ENCODE peak calls at places on chromosomes 16 and 17, in six cellular contexts. One of them, this sample, is unnamed.
A peak's percentile ranks its signal among the peaks of the same experiment; 100 is the strongest.

GRCh38 chr17:76529643-76530488 is 7.6 kb downstream of the CYGB start:
- DNase-seq in colonic mucosa: peak; percentile 68
- DNase-seq in endodermal cell: peak; percentile 79
- DNase-seq in astrocyte: peak; percentile 30
- DNase-seq in A673: peak; percentile 44
- DNase-seq in naive thymus-derived CD4-positive, alpha-beta T cell: no peak
- DNase-seq in this sample: peak; percentile 69

GRCh38 chr16:7227193-7227825 is 105.3 kb upstream of the RBFOX1 start:
- DNase-seq in colonic mucosa: no peak
- DNase-seq in naive thymus-derived CD4-positive, alpha-beta T cell: no peak
- DNase-seq in endodermal cell: peak; percentile 78
- DNase-seq in astrocyte: no peak
- DNase-seq in A673: no peak
- DNase-seq in this sample: no peak

GRCh38 chr16:83215417-83216001 is 588.7 kb downstream of the CDH13 start:
- DNase-seq in colonic mucosa: peak; percentile 62
- DNase-seq in astrocyte: no peak
- DNase-seq in A673: peak; percentile 49
- DNase-seq in naive thymus-derived CD4-positive, alpha-beta T cell: peak; percentile 49
- DNase-seq in endodermal cell: peak; percentile 97
- DNase-seq in this sample: peak; percentile 31

GRCh38 chr17:19268611-19269010 is 31.4 kb downstream of the EPN2 start:
- DNase-seq in naive thymus-derived CD4-positive, alpha-beta T cell: no peak
- DNase-seq in endodermal cell: no peak
- DNase-seq in colonic mucosa: no peak
- DNase-seq in astrocyte: no peak
- DNase-seq in A673: no peak
- DNase-seq in this sample: no peak

GRCh38 chr16:59859606-59860402 is 1125.7 kb upstream of the GOT2 start:
- DNase-seq in colonic mucosa: no peak
- DNase-seq in astrocyte: peak; percentile 73
- DNase-seq in A673: no peak
- DNase-seq in naive thymus-derived CD4-positive, alpha-beta T cell: no peak
- DNase-seq in endodermal cell: no peak
- DNase-seq in this sample: no peak

GRCh38 chr16:30896203-30896889 is at the start of gene CTF1:
- DNase-seq in colonic mucosa: peak; percentile 61
- DNase-seq in endodermal cell: peak; percentile 93
- DNase-seq in A673: peak; percentile 71
- DNase-seq in naive thymus-derived CD4-positive, alpha-beta T cell: no peak
- DNase-seq in astrocyte: peak; percentile 79
- DNase-seq in this sample: peak; percentile 76

GRCh38 chr17:65659512-65659911 is 98.1 kb upstream of the AXIN2 start:
- DNase-seq in naive thymus-derived CD4-positive, alpha-beta T cell: no peak
- DNase-seq in A673: no peak
- DNase-seq in astrocyte: no peak
- DNase-seq in colonic mucosa: no peak
- DNase-seq in endodermal cell: no peak
- DNase-seq in this sample: no peak

GRCh38 chr17:57574040-57574513 is 171.0 kb downstream of the CCDC182 start:
- DNase-seq in naive thymus-derived CD4-positive, alpha-beta T cell: no peak
- DNase-seq in colonic mucosa: peak; percentile 31
- DNase-seq in astrocyte: peak; percentile 51
- DNase-seq in endodermal cell: no peak
- DNase-seq in A673: no peak
- DNase-seq in this sample: peak; percentile 62

GRCh38 chr16:65392831-65393565 is 271.1 kb upstream of the CDH11 start:
- DNase-seq in astrocyte: peak; percentile 69
- DNase-seq in naive thymus-derived CD4-positive, alpha-beta T cell: no peak
- DNase-seq in A673: no peak
- DNase-seq in endodermal cell: no peak
- DNase-seq in colonic mucosa: no peak
- DNase-seq in this sample: no peak

GRCh38 chr17:5544115-5544514 is 40.2 kb downstream of the NLRP1 start:
- DNase-seq in naive thymus-derived CD4-positive, alpha-beta T cell: peak; percentile 7
- DNase-seq in endodermal cell: no peak
- DNase-seq in colonic mucosa: no peak
- DNase-seq in A673: no peak
- DNase-seq in astrocyte: no peak
- DNase-seq in this sample: no peak

GRCh38 chr16:35795361-35796029 is 2336.1 kb downstream of the TP53TG3F start:
- DNase-seq in A673: no peak
- DNase-seq in colonic mucosa: no peak
- DNase-seq in astrocyte: no peak
- DNase-seq in naive thymus-derived CD4-positive, alpha-beta T cell: no peak
- DNase-seq in endodermal cell: no peak
- DNase-seq in this sample: no peak

GRCh38 chr16:2968738-2969544 is at the start of gene PAQR4:
- DNase-seq in astrocyte: peak; percentile 59
- DNase-seq in colonic mucosa: peak; percentile 89
- DNase-seq in endodermal cell: peak; percentile 95
- DNase-seq in naive thymus-derived CD4-positive, alpha-beta T cell: peak; percentile 91
- DNase-seq in A673: peak; percentile 93
- DNase-seq in this sample: peak; percentile 92

GRCh38 chr17:29726721-29727252 is 104.1 kb upstream of the CORO6 start:
- DNase-seq in endodermal cell: no peak
- DNase-seq in A673: peak; percentile 98
- DNase-seq in colonic mucosa: no peak
- DNase-seq in astrocyte: no peak
- DNase-seq in naive thymus-derived CD4-positive, alpha-beta T cell: no peak
- DNase-seq in this sample: no peak

GRCh38 chr17:43578699-43579569 is 32.8 kb upstream of the ETV4 start:
- DNase-seq in naive thymus-derived CD4-positive, alpha-beta T cell: peak; percentile 47
- DNase-seq in colonic mucosa: no peak
- DNase-seq in astrocyte: peak; percentile 62
- DNase-seq in A673: no peak
- DNase-seq in endodermal cell: peak; percentile 78
- DNase-seq in this sample: peak; percentile 9

GRCh38 chr16:56637814-56638750 is at the start of gene MT1A:
- DNase-seq in A673: no peak
- DNase-seq in endodermal cell: peak; percentile 88
- DNase-seq in naive thymus-derived CD4-positive, alpha-beta T cell: peak; percentile 42
- DNase-seq in astrocyte: peak; percentile 26
- DNase-seq in colonic mucosa: peak; percentile 90
- DNase-seq in this sample: peak; percentile 80

GRCh38 chr17:59496178-59496577 is 69.2 kb upstream of the DHX40 start:
- DNase-seq in astrocyte: no peak
- DNase-seq in endodermal cell: no peak
- DNase-seq in colonic mucosa: no peak
- DNase-seq in naive thymus-derived CD4-positive, alpha-beta T cell: no peak
- DNase-seq in A673: no peak
- DNase-seq in this sample: no peak

GRCh38 chr17:17445925-17446665 is 30.7 kb upstream of the MED9 start:
- DNase-seq in astrocyte: peak; percentile 96
- DNase-seq in naive thymus-derived CD4-positive, alpha-beta T cell: no peak
- DNase-seq in A673: no peak
- DNase-seq in endodermal cell: peak; percentile 72
- DNase-seq in colonic mucosa: peak; percentile 36
- DNase-seq in this sample: no peak

GRCh38 chr17:4407851-4408250 is 25.9 kb upstream of the SPNS3 start:
- DNase-seq in naive thymus-derived CD4-positive, alpha-beta T cell: no peak
- DNase-seq in A673: no peak
- DNase-seq in endodermal cell: no peak
- DNase-seq in colonic mucosa: peak; percentile 32
- DNase-seq in astrocyte: no peak
- DNase-seq in this sample: no peak

GRCh38 chr16:86398622-86399021 is 111.7 kb upstream of the FOXF1 start:
- DNase-seq in A673: no peak
- DNase-seq in astrocyte: peak; percentile 88
- DNase-seq in endodermal cell: no peak
- DNase-seq in colonic mucosa: no peak
- DNase-seq in naive thymus-derived CD4-positive, alpha-beta T cell: no peak
- DNase-seq in this sample: no peak

GRCh38 chr16:57563761-57564160 is 21.3 kb downstream of the ADGRG5 start:
- DNase-seq in colonic mucosa: no peak
- DNase-seq in astrocyte: no peak
- DNase-seq in endodermal cell: no peak
- DNase-seq in A673: no peak
- DNase-seq in naive thymus-derived CD4-positive, alpha-beta T cell: no peak
- DNase-seq in this sample: no peak

GRCh38 chr16:69186642-69187386 is at the start of gene SNTB2:
- DNase-seq in naive thymus-derived CD4-positive, alpha-beta T cell: peak; percentile 89
- DNase-seq in A673: peak; percentile 94
- DNase-seq in colonic mucosa: peak; percentile 98
- DNase-seq in endodermal cell: peak; percentile 97
- DNase-seq in astrocyte: peak; percentile 69
- DNase-seq in this sample: peak; percentile 92

GRCh38 chr16:89595330-89596060 is 17.9 kb upstream of the DPEP1 start:
- DNase-seq in endodermal cell: no peak
- DNase-seq in naive thymus-derived CD4-positive, alpha-beta T cell: no peak
- DNase-seq in astrocyte: no peak
- DNase-seq in colonic mucosa: no peak
- DNase-seq in A673: no peak
- DNase-seq in this sample: no peak

GRCh38 chr16:89575247-89576172 is at the start of gene CPNE7:
- DNase-seq in A673: peak; percentile 60
- DNase-seq in endodermal cell: peak; percentile 73
- DNase-seq in colonic mucosa: no peak
- DNase-seq in naive thymus-derived CD4-positive, alpha-beta T cell: peak; percentile 42
- DNase-seq in astrocyte: no peak
- DNase-seq in this sample: no peak

GRCh38 chr16:57028086-57028485 is 38.7 kb downstream of the NLRC5 start:
- DNase-seq in naive thymus-derived CD4-positive, alpha-beta T cell: no peak
- DNase-seq in A673: no peak
- DNase-seq in endodermal cell: no peak
- DNase-seq in colonic mucosa: no peak
- DNase-seq in astrocyte: no peak
- DNase-seq in this sample: no peak

GRCh38 chr16:1863681-1864460 is 8.1 kb downstream of the MEIOB start:
- DNase-seq in astrocyte: no peak
- DNase-seq in endodermal cell: no peak
- DNase-seq in naive thymus-derived CD4-positive, alpha-beta T cell: no peak
- DNase-seq in colonic mucosa: no peak
- DNase-seq in A673: peak; percentile 57
- DNase-seq in this sample: no peak

DNA sequence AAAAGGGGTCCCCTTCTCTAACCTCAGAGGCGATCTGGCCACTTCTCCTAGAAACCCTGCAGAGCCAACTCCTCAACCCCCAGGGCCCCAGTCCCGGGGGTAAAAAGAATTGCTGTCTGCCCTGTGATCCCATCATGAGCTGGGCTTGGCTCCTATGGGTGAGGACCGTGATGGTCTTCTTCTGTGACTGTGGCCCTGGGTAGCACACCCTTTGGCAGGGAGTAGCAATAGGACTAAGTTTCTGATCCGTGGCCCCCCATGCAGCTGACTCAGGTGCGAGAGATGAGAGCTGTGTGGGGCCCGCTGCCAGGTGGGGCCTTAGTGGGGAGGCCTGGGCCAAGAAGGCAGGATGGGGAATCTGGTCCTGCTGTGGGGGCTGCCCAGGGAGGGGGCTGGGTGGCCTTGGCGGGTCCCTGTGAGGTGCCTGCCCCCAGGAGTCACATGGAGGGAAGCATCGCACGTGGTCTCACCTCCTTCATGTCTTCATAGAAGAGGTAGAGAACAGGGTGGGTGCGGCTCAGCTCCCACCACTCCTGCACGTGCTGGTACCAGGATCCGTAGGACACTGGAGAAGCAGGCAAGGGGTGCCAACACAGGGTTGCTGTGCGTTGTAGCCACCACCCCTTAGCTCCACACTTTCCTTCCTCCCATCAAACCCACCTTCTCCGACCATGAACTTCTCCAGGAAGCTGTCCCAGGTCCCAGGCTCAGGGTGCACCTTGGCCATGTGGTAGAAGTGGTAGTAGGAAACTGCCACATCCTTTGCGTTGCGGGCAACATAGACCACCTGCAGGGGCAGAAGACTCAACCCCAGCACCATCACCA is 3.3 kb downstream of the SULT1A1 start:
- DNase-seq in colonic mucosa: no peak
- DNase-seq in astrocyte: no peak
- DNase-seq in naive thymus-derived CD4-positive, alpha-beta T cell: no peak
- DNase-seq in A673: no peak
- DNase-seq in endodermal cell: peak; percentile 27
- DNase-seq in this sample: no peak
- H3K9me3 ChIP-seq in colonic mucosa: no peaks in the 10 kb centered on the region
- H3K9me3 ChIP-seq in astrocyte: no peaks in the 10 kb centered on the region
- H3K9me3 ChIP-seq in naive thymus-derived CD4-positive, alpha-beta T cell: no peaks in the 10 kb centered on the region
- H3K9me3 ChIP-seq in A673: no peaks in the 10 kb centered on the region
- H3K9me3 ChIP-seq in endodermal cell: no peaks in the 10 kb centered on the region
- H3K9me3 ChIP-seq in this sample: no peaks in the 10 kb centered on the region

DNA sequence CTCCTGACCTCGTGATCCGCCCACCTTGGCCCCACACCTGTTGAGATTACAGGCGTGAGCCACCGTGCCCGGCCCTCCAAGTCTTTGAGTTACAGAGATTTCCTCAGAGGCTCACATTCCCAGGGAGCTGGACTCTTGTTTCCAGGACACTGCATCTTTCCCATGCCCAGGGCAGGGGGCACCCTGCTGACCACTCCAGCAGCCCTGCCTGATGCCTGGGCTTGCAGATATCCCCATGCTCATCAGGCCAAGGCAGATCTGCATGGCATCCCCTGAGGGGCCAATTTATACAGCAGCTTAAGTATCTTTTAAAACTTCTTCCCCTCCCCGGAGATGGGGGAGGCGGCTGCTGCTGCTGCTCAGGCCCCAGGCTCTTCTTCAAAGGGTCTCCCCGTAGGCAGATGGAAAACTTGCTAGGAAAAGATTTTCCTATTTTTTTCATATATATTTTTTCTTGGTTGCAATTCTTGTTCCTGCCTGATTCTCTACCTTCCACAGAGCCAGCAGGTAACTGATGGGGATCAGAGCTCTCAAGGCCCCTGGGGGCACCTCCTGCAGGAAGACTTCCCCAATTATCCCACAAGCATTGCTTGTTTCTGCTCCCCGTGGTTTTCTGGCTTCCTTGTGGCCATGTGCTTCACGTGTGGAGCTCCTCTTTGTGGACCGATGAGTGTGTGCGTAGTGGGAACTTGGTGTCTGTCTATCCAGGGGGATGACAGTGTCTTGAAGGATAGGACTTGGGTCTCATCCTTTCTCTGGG is 102.2 kb upstream of the SDK2 start:
- DNase-seq in A673: no peak
- DNase-seq in naive thymus-derived CD4-positive, alpha-beta T cell: no peak
- DNase-seq in colonic mucosa: no peak
- DNase-seq in astrocyte: no peak
- DNase-seq in endodermal cell: no peak
- DNase-seq in this sample: no peak
- H3K9me3 ChIP-seq in A673: no peaks in the 10 kb centered on the region
- H3K9me3 ChIP-seq in naive thymus-derived CD4-positive, alpha-beta T cell: no peaks in the 10 kb centered on the region
- H3K9me3 ChIP-seq in colonic mucosa: no peaks in the 10 kb centered on the region
- H3K9me3 ChIP-seq in astrocyte: peaks cover 5% of the 10 kb centered on the region
- H3K9me3 ChIP-seq in endodermal cell: no peaks in the 10 kb centered on the region
- H3K9me3 ChIP-seq in this sample: no peaks in the 10 kb centered on the region

DNA sequence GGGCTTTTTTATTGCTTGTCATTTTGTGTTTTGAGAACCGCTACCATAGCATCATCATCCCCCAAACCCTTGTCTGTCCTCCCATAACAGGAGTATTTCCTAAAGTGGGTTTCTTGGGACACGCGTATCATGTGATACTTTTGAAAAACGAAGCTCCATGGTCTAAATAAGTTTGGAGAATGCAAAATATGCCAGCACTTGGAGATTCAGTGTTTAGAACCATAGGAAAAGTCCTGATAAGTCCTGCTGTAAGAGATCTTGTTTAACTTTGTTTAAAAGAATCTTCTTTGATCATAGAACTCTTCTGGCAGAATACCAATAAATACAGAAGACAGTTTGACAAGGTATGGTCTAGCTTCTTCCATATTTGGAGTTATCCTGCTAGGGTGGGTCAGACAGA is 59.3 kb downstream of the NKD1 start:
- DNase-seq in naive thymus-derived CD4-positive, alpha-beta T cell: no peak
- DNase-seq in endodermal cell: no peak
- DNase-seq in astrocyte: no peak
- DNase-seq in A673: no peak
- DNase-seq in colonic mucosa: no peak
- DNase-seq in this sample: no peak
- H3K9me3 ChIP-seq in naive thymus-derived CD4-positive, alpha-beta T cell: no peaks in the 10 kb centered on the region
- H3K9me3 ChIP-seq in endodermal cell: no peaks in the 10 kb centered on the region
- H3K9me3 ChIP-seq in astrocyte: no peaks in the 10 kb centered on the region
- H3K9me3 ChIP-seq in A673: no peaks in the 10 kb centered on the region
- H3K9me3 ChIP-seq in colonic mucosa: no peaks in the 10 kb centered on the region
- H3K9me3 ChIP-seq in this sample: no peaks in the 10 kb centered on the region

GRCh38 chr16:78764478-78764877 is 665.0 kb downstream of the WWOX start:
- DNase-seq in astrocyte: no peak
- DNase-seq in colonic mucosa: no peak
- DNase-seq in endodermal cell: no peak
- DNase-seq in A673: no peak
- DNase-seq in naive thymus-derived CD4-positive, alpha-beta T cell: no peak
- DNase-seq in this sample: no peak
- H3K9me3 ChIP-seq in astrocyte: peaks cover 5% of the 10 kb centered on the region
- H3K9me3 ChIP-seq in colonic mucosa: no peaks in the 10 kb centered on the region
- H3K9me3 ChIP-seq in endodermal cell: no peaks in the 10 kb centered on the region
- H3K9me3 ChIP-seq in A673: peaks cover 1% of the 10 kb centered on the region
- H3K9me3 ChIP-seq in naive thymus-derived CD4-positive, alpha-beta T cell: no peaks in the 10 kb centered on the region
- H3K9me3 ChIP-seq in this sample: no peaks in the 10 kb centered on the region